ENCODE peak calls at places on chromosomes 12 and 14, in six cellular contexts. R, I, W, K, J and V are unnamed samples.

GRCh38 chr14:32702571-32702970 is 236.1 kb upstream of the NPAS3 start:
- DNase-seq in R (no peak), I (peak; percentile 78), W (no peak), K (peak; percentile 41), J (no peak), V (peak; percentile 25)

GRCh38 chr14:91284146-91284790 is 39.8 kb upstream of the GPR68 start:
- DNase-seq in I (no peak), K (peak; percentile 71), R (no peak), J (peak; percentile 56), W (no peak), V (no peak)

GRCh38 chr14:91985008-91985407 is 37.5 kb upstream of the FBLN5 start:
- DNase-seq in K (no peak), J (no peak), R (no peak), W (no peak), I (no peak), V (no peak)

GRCh38 chr12:51270847-51271518 is 768 bp upstream of the SMAGP start:
- DNase-seq in W (peak; percentile 58), I (no peak), J (no peak), R (no peak), K (no peak), V (no peak)

GRCh38 chr12:124678421-124678893 is 111.0 kb upstream of the NCOR2 start:
- DNase-seq in I (no peak), R (no peak), J (peak; percentile 69), W (no peak), K (no peak), V (no peak)

GRCh38 chr12:132754555-132754954 is 7.1 kb downstream of the ANKLE2 start:
- DNase-seq in R (no peak), K (no peak), I (no peak), W (no peak), J (no peak), V (no peak)

GRCh38 chr14:52706286-52706685 is 714 bp upstream of the PSMC6 start:
- DNase-seq in K (no peak), W (no peak), J (no peak), R (no peak), I (no peak), V (no peak)

GRCh38 chr12:123998344-123998941 is 25.4 kb downstream of the ZNF664 start:
- DNase-seq in J (no peak), I (no peak), W (no peak), R (no peak), K (no peak), V (no peak)

GRCh38 chr14:59306775-59307174 is 118.3 kb downstream of the DAAM1 start:
- DNase-seq in I (no peak), W (peak; percentile 23), K (no peak), J (no peak), R (no peak), V (no peak)

GRCh38 chr12:46364300-46364696 is 8.3 kb downstream of the SLC38A2 start:
- DNase-seq in J (no peak), I (no peak), R (no peak), W (no peak), K (no peak), V (no peak)
- H3K4me1 ChIP-seq in J (peaks cover 59% of the 10 kb centered on the region), I (peaks cover 12% of the 10 kb centered on the region), R (peaks cover 2% of the 10 kb centered on the region), W (peaks cover 54% of the 10 kb centered on the region), K (peaks cover 18% of the 10 kb centered on the region), V (no peaks in the 10 kb centered on the region)

GRCh38 chr14:85531141-85531593 is 1.2 kb downstream of the FLRT2 start:
- DNase-seq in W (no peak), K (peak; percentile 59), I (peak; percentile 69), J (peak; percentile 56), R (no peak), V (no peak)
- H3K4me1 ChIP-seq in W (peaks cover 27% of the 10 kb centered on the region), K (peaks cover 3% of the 10 kb centered on the region), I (peaks cover 36% of the 10 kb centered on the region), J (no peaks in the 10 kb centered on the region), R (peaks cover 21% of the 10 kb centered on the region), V (no peaks in the 10 kb centered on the region)

GRCh38 chr12:106976013-106976658 is 10.8 kb downstream of the MTERF2 start:
- DNase-seq in I (no peak), W (no peak), R (no peak), K (no peak), J (no peak), V (no peak)

GRCh38 chr12:106976668-106977067 is 10.3 kb downstream of the MTERF2 start:
- DNase-seq in J (no peak), K (no peak), W (no peak), R (no peak), I (no peak), V (no peak)

GRCh38 chr12:106973545-106973944 is 13.4 kb downstream of the MTERF2 start:
- DNase-seq in I (no peak), W (no peak), R (no peak), K (no peak), J (no peak), V (no peak)

GRCh38 chr12:106974525-106974924 is 12.4 kb downstream of the MTERF2 start:
- DNase-seq in I (no peak), R (no peak), J (no peak), K (no peak), W (no peak), V (no peak)

GRCh38 chr12:106975098-106975497 is 11.8 kb downstream of the MTERF2 start:
- DNase-seq in K (no peak), I (no peak), J (no peak), R (no peak), W (no peak), V (no peak)
- H3K4me1 ChIP-seq in K (peaks cover 40% of the 10 kb centered on the region), I (no peaks in the 10 kb centered on the region), J (peaks cover 6% of the 10 kb centered on the region), R (peaks cover 11% of the 10 kb centered on the region), W (no peaks in the 10 kb centered on the region), V (no peaks in the 10 kb centered on the region)

DNA sequence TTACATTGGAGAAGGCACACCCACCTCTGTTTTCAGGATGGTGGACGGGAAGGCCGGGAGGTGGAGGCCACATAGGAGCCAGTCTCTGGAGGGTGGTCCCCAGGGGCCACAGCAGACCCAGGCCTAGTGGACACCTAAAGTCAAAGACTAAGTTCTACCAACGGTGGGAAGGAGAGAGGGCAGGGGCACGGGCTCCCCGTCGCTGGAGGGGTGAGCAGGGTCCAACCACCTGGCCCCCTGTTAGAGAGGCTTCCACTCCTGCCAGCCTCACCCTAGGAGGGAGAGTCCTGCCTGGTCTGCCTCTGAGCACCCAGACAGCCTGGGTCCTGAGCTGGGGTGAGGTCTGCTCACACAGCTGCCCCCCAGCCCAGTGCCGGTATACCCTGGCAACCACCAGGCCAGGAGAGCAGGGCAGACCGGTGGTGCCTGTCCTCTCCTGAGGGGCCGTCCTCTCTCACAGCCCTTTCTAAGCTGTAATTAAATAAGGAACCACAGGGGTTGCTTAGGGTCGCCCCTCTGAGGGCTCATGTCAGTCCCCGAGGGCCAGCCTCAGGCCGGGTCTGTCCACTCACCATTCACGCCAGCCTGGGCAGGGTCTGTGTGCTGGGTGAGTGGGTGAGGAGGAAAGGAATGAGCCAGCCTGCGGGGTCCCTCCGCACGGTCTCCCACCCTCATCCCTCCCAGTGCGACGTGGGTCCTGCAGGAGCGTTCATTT is 2.3 kb downstream of the INF2 start:
- DNase-seq in J (no peak), W (no peak), K (no peak), R (no peak), I (no peak), V (no peak)
- H3K4me1 ChIP-seq in J (peaks cover 30% of the 10 kb centered on the region), W (peaks cover 73% of the 10 kb centered on the region), K (peaks cover 6% of the 10 kb centered on the region), R (peaks cover 9% of the 10 kb centered on the region), I (peaks cover 47% of the 10 kb centered on the region), V (peaks cover 44% of the 10 kb centered on the region)

GRCh38 chr12:89333564-89334252 is 18.6 kb downstream of the DUSP6 start:
- DNase-seq in K (no peak), R (no peak), W (no peak), I (peak; percentile 43), J (peak; percentile 72), V (no peak)

GRCh38 chr12:89334770-89335169 is 17.5 kb downstream of the DUSP6 start:
- DNase-seq in J (no peak), R (no peak), K (no peak), I (no peak), W (no peak), V (no peak)

GRCh38 chr12:89339531-89339930 is 12.8 kb downstream of the DUSP6 start:
- DNase-seq in J (peak; percentile 69), W (no peak), I (no peak), K (no peak), R (no peak), V (no peak)

GRCh38 chr12:89335452-89336244 is 16.7 kb downstream of the DUSP6 start:
- DNase-seq in I (no peak), K (no peak), W (no peak), J (no peak), R (no peak), V (no peak)
- H3K4me1 ChIP-seq in I (peaks cover 18% of the 10 kb centered on the region), K (peaks cover 15% of the 10 kb centered on the region), W (no peaks in the 10 kb centered on the region), J (no peaks in the 10 kb centered on the region), R (no peaks in the 10 kb centered on the region), V (no peaks in the 10 kb centered on the region)

DNA sequence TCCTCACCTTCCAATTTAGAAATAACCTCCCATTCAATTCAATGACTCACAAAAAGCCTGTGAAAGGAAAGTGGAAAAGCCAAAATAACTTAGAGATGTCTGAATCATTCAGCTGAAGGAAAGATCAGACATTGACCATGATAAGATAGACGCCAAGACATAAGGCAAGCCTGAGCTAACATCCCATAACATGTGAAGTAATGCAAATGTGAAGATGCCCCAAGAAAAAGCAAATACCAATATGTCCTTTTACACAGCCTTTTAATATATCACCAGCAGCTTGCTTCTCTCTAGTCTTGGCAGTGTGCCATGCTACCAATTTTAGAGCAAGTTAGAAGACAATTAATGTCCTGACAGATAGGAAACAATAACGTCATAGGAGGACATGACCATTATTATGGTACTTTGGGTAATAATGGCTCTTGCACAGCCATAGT is 2.4 kb upstream of the NUMB start:
- DNase-seq in K (no peak), W (no peak), J (peak; percentile 70), I (no peak), R (peak; percentile 11), V (no peak)
- H3K4me1 ChIP-seq in K (peaks cover 50% of the 10 kb centered on the region), W (peaks cover 50% of the 10 kb centered on the region), J (peaks cover 31% of the 10 kb centered on the region), I (peaks cover 30% of the 10 kb centered on the region), R (peaks cover 47% of the 10 kb centered on the region), V (no peaks in the 10 kb centered on the region)